ENCODE peak calls at places on chromosomes 7 and 10, in seven cellular contexts. V is stomach, R is H9, C is foreskin fibroblast, M is brain microvascular endothelial cell, G is GM10248, Z is B cell. F is an unnamed sample.

GRCh38 chr10:46539596-46540411 is 16.7 kb downstream of the GPRIN2 start:
- DNase-seq in V (peak), R (no peak), C (no peak), M (peak), G (no peak), Z (no peak), F (no peak)

GRCh38 chr10:63887026-63887589 is 365.9 kb downstream of the REEP3 start:
- DNase-seq in V (no peak), R (peak), C (no peak), M (no peak), G (no peak), Z (no peak), F (no peak)

GRCh38 chr10:86346794-86347665 is 19.6 kb downstream of the GRID1 start:
- DNase-seq in V (no peak), R (no peak), C (no peak), M (no peak), G (no peak), Z (no peak), F (no peak)

GRCh38 chr10:117537436-117537903 is 5.1 kb upstream of the EMX2 start:
- DNase-seq in V (no peak), R (peak), C (peak), M (no peak), G (peak), Z (peak), F (no peak)

GRCh38 chr7:38795596-38795995 is 113.4 kb downstream of the VPS41 start:
- DNase-seq in V (no peak), R (no peak), C (no peak), M (no peak), G (no peak), Z (no peak), F (no peak)

GRCh38 chr10:51063659-51064535 is 10.4 kb upstream of the PRKG1 start:
- DNase-seq in V (no peak), R (no peak), C (peak), M (no peak), G (no peak), Z (no peak), F (no peak)

GRCh38 chr7:108442039-108442568 is 14.1 kb downstream of the NRCAM start:
- DNase-seq in V (no peak), R (no peak), C (peak), M (no peak), G (no peak), Z (no peak), F (no peak)

GRCh38 chr10:124705021-124705740 is 39.0 kb downstream of the FAM53B start:
- DNase-seq in V (no peak), R (peak), C (no peak), M (peak), G (no peak), Z (no peak), F (no peak)

GRCh38 chr7:132578050-132578370 is 1.7 kb upstream of the PLXNA4 start:
- DNase-seq in V (no peak), R (no peak), C (no peak), M (no peak), G (no peak), Z (no peak), F (no peak)

GRCh38 chr10:22553452-22553995 is 160.9 kb downstream of the PIP4K2A start:
- DNase-seq in V (no peak), R (no peak), C (no peak), M (no peak), G (no peak), Z (no peak), F (no peak)

GRCh38 chr7:122304604-122304975 is at the start of gene FEZF1:
- DNase-seq in V (no peak), R (peak), C (no peak), M (no peak), G (no peak), Z (no peak), F (no peak)

DNA sequence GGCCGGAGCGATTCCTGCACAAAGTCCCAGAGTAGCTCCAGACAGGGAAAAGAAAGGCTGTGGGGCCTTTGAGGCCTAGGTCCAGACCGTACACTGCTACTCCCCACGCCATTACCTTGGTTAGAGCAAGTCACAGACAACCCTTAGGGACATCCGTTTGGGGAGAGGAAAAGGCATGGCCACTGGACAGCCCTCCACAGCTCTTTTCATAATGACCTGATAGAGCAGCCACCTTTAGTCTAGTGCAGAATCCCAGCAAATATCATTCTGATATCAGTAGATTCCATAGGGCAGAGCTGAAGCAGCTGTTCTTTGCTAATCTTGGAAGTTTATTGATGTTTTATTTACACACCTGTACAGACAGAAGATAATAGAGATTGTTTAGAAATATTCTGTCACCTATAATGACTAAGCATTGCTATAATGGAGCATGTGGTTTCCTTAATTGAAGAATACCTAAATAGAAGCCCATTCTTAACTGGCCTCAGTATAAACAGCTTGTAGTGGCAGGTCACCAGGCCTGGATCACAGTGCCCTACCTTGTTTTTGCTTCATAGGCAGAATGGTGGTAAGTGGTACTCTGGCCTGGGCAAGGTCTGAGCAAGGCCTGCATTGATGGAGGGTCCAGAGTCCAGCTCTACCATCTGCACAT is 27.9 kb downstream of the OGDH start:
- DNase-seq in V (peak), R (no peak), C (no peak), M (no peak), G (no peak), Z (no peak), F (no peak)
- TF ChIP-seq CTCF in V (no peak), R (no peak), C (no peak), M (no peak), G (no peak), Z (no peak), F (no peak)

GRCh38 chr7:45898241-45898640 is 10.0 kb downstream of the IGFBP1 start:
- DNase-seq in V (no peak), R (no peak), C (no peak), M (no peak), G (no peak), Z (no peak), F (no peak)

GRCh38 chr7:45897042-45897690 is 8.9 kb downstream of the IGFBP1 start:
- DNase-seq in V (no peak), R (no peak), C (peak), M (peak), G (no peak), Z (no peak), F (no peak)

GRCh38 chr7:45901566-45901965 is 13.3 kb downstream of the IGFBP1 start:
- DNase-seq in V (no peak), R (no peak), C (no peak), M (no peak), G (no peak), Z (no peak), F (no peak)

DNA sequence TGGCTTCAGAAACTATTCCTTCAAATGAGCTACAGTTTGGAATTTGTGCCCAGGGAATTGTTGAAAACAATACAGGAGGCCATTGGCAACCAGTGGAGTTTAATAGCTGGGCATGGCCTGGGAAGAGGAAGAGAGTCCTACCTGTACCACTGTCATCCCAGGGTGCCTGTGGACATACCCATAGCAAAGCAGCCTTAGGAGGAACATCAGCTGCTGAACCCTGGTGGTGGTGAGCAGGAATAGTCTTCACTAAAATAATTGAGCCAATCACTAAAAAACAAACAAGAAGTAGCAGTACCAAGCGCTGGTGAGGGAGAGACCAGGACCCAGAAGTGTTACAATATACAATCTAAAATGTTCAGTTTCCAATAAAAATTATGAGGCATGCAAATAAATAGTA is 14.5 kb downstream of the IGFBP1 start:
- DNase-seq in V (no peak), R (no peak), C (no peak), M (no peak), G (no peak), Z (no peak), F (no peak)
- TF ChIP-seq CTCF in V (no peak), R (peak), C (no peak), M (peak), G (no peak), Z (no peak), F (no peak)

DNA sequence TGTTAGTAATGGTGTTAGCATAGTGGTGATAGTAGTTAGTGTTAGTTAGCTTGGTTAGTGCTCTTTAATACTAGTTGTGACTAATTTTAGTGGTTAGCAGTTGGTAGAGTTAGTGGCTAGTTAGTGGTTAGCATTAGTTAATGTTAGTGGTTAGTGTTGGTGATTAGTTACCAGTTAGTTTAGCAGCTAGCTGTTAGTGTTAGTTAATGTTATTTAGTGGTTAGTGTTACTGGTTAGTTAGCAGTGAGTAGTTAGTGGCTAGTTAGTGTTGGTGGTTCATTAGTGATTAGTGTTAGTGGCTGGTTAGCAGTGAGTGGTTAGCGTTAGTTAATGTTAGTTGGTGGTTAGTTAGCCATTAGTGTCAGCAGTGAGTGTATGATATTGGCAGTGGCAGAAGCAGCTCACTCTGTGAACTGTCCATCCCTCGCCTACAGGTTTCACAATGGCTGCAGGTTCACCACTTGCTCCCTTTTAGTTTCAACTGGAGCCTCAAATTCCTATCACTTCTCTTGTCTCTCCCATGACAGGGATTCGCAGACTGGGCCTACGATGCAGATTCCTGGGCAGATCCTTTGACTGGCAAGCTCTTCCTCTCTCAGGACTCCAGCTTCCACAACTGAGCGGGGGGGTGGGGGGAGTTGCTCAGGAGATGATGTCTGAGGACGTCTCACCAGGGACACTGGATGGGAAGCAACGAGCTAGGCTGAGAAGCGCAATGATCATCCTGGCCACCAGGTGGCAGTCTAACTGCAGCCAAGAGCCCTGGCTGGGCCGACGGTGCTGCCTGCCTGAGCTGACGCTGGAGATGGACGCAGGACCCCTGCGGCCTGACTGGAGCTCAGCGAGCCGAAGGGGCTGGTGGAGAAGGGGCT is 19.5 kb downstream of the GHRHR start:
- DNase-seq in V (peak), R (peak), C (peak), M (peak), G (peak), Z (peak), F (peak)
- TF ChIP-seq CTCF in V (peak), R (peak), C (peak), M (peak), G (peak), Z (peak), F (peak)

DNA sequence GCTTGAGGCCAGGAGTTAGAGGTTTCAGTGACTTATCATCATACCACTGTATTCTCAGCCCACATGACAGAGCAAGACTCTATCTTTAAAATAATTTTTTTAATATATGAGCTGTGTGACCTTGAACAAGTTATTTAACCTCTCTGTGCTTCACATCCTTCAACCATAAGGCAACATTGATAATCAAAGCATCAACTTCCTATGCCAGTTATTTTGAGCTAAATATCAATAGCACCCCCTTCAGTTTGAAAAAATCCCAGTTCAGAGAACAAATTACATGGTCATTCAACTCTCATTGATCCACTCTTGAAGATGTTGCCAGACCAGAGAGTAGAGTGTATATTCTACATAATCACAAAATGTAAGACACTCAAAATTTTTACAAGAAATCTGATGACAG is 53.0 kb downstream of the ASNS start:
- DNase-seq in V (no peak), R (no peak), C (no peak), M (no peak), G (no peak), Z (no peak), F (no peak)
- TF ChIP-seq CTCF in V (no peak), R (peak), C (no peak), M (no peak), G (no peak), Z (no peak), F (peak)